ENCODE peak calls at places on chromosomes 2 and 18, in four cellular contexts. One of them, this sample, is unnamed.

GRCh38 chr2:111101592-111101991 is 19.1 kb upstream of the BCL2L11 start:
- DNase-seq in esophagus squamous epithelium: no peak
- DNase-seq in sigmoid colon: no peak
- DNase-seq in prostate gland: no peak
- DNase-seq in this sample: no peak

GRCh38 chr18:56276466-56276865 is 361.9 kb downstream of the TXNL1 start:
- DNase-seq in esophagus squamous epithelium: no peak
- DNase-seq in sigmoid colon: no peak
- DNase-seq in prostate gland: no peak
- DNase-seq in this sample: no peak

GRCh38 chr2:220275454-220275853 is 648.0 kb downstream of the SLC4A3 start:
- DNase-seq in esophagus squamous epithelium: no peak
- DNase-seq in sigmoid colon: no peak
- DNase-seq in prostate gland: no peak
- DNase-seq in this sample: peak

GRCh38 chr18:3162181-3162580 is 57.6 kb downstream of the MYOM1 start:
- DNase-seq in esophagus squamous epithelium: no peak
- DNase-seq in sigmoid colon: no peak
- DNase-seq in prostate gland: no peak
- DNase-seq in this sample: no peak

GRCh38 chr2:128797937-128798336 is 479.3 kb upstream of the HS6ST1 start:
- DNase-seq in esophagus squamous epithelium: no peak
- DNase-seq in sigmoid colon: no peak
- DNase-seq in prostate gland: no peak
- DNase-seq in this sample: no peak

GRCh38 chr2:12890481-12890980 is 173.8 kb downstream of the TRIB2 start:
- DNase-seq in esophagus squamous epithelium: no peak
- DNase-seq in sigmoid colon: no peak
- DNase-seq in prostate gland: no peak
- DNase-seq in this sample: no peak

GRCh38 chr2:222907790-222908431 is 47.1 kb downstream of the ACSL3 start:
- DNase-seq in esophagus squamous epithelium: no peak
- DNase-seq in sigmoid colon: no peak
- DNase-seq in prostate gland: no peak
- DNase-seq in this sample: no peak

GRCh38 chr2:47073217-47073616 is 81.9 kb downstream of the STPG4 start:
- DNase-seq in esophagus squamous epithelium: no peak
- DNase-seq in sigmoid colon: no peak
- DNase-seq in prostate gland: no peak
- DNase-seq in this sample: no peak

DNA sequence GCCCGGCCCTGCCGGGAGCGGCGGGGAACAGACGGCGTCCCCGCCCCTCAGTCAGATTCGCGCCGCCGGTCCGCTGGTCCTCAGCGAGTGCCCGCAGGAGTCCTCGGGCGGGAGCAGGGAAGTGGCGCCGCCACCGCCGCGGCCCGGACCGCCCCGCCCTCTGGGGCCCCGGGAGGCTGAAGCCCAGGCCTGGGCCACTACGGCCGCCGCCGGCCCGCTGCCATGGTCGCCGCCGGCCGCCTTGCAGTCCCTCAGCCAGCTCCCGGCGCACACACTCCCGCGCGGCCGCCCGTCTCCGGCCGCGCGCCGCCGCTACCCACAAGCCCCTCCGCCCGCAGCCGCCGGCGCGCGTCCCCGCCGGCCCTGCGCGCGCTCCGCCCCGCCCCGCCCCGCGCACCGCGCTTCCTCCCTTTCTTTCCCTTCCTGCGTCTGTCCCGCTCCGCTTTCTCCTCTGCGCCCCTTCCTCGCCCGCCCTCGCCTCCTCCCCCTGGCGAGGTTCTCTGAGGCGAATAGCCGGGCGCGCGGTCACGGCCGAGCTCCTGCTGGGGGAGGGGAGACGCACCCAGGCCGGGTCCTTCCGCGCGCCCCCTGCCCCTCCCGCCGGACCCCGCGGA is at the start of gene ROCK2:
- DNase-seq in esophagus squamous epithelium: peak
- DNase-seq in sigmoid colon: peak
- DNase-seq in prostate gland: peak
- DNase-seq in this sample: peak
- TF ChIP-seq POLR2A in esophagus squamous epithelium: no peak
- TF ChIP-seq POLR2A in sigmoid colon: no peak
- TF ChIP-seq POLR2A in prostate gland: peak
- TF ChIP-seq POLR2A in this sample: peak

GRCh38 chr2:100179806-100180205 is 37.4 kb upstream of the AFF3 start:
- DNase-seq in esophagus squamous epithelium: no peak
- DNase-seq in sigmoid colon: no peak
- DNase-seq in prostate gland: no peak
- DNase-seq in this sample: no peak

GRCh38 chr2:100180503-100180902 is 38.1 kb upstream of the AFF3 start:
- DNase-seq in esophagus squamous epithelium: no peak
- DNase-seq in sigmoid colon: no peak
- DNase-seq in prostate gland: no peak
- DNase-seq in this sample: no peak

GRCh38 chr2:100178864-100179263 is 36.5 kb upstream of the AFF3 start:
- DNase-seq in esophagus squamous epithelium: no peak
- DNase-seq in sigmoid colon: no peak
- DNase-seq in prostate gland: no peak
- DNase-seq in this sample: no peak

GRCh38 chr2:100176925-100177324 is 34.5 kb upstream of the AFF3 start:
- DNase-seq in esophagus squamous epithelium: no peak
- DNase-seq in sigmoid colon: no peak
- DNase-seq in prostate gland: no peak
- DNase-seq in this sample: no peak

GRCh38 chr2:100178085-100178788 is 35.8 kb upstream of the AFF3 start:
- DNase-seq in esophagus squamous epithelium: no peak
- DNase-seq in sigmoid colon: no peak
- DNase-seq in prostate gland: no peak
- DNase-seq in this sample: peak
- TF ChIP-seq POLR2A in esophagus squamous epithelium: no peak
- TF ChIP-seq POLR2A in sigmoid colon: no peak
- TF ChIP-seq POLR2A in prostate gland: no peak
- TF ChIP-seq POLR2A in this sample: no peak

DNA sequence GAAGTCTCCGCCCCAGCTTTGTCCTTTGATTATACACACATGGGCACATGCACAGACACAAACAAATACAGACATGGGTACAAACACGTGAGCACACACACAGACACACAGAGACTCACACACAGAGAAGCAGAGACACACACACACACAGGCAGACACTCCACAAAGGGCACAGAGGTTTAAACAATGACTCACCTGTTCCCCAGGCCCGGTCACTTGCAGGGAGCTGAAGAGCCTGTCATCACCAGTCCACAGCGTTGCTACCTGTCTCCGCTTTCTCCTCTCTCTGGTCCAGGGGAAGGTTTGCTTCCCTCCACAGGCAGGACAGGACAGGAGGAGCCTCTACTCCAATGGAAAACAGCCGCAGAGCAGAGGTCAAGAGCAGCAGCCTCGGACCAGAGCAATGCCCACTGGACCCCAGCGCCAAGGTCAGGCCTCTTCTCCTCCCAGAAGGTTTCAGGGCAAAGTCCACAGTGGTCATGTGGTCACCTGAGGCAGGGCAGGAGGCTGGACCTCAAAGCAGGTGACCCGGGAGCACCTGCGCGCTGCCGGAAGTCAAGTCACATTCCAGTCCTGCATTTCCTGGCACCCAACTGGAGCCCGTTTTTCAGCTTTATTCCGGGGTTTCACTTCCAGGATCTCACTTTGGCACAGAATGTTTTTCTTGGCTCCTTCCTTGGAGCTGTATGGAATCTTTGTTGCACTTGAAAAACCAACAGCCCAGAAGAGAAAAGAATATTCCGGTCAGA is at the start of gene RAB17:
- DNase-seq in esophagus squamous epithelium: no peak
- DNase-seq in sigmoid colon: no peak
- DNase-seq in prostate gland: peak
- DNase-seq in this sample: peak
- TF ChIP-seq POLR2A in esophagus squamous epithelium: no peak
- TF ChIP-seq POLR2A in sigmoid colon: no peak
- TF ChIP-seq POLR2A in prostate gland: no peak
- TF ChIP-seq POLR2A in this sample: no peak

DNA sequence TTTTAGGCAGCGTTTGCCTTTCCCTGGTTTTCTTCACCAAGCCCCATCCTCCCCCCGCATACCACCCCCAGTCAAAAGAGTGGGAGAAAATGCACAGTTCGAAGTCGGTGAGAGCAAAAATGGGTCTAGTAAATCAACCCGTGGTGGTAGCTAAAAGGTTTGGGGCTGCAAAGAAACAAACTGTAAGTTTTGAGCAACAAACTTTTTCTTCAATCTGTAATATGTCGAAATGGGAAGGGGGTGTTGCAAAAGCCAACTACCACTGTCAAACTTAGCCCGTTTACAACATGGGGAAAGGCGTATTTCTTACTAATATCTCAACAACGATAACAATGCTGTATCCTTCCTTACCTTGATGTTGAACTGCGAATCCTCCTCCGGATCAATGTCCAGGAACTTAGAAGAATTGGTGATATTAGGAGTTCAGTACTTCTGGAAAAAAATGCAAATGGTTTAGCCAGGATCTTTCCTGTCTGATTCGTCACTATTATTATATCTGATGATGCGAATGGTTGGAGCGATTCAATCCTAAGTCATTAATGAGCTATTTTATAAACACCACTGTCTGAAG is 2.4 kb upstream of the SATB2 start:
- DNase-seq in esophagus squamous epithelium: no peak
- DNase-seq in sigmoid colon: no peak
- DNase-seq in prostate gland: no peak
- DNase-seq in this sample: no peak
- TF ChIP-seq POLR2A in esophagus squamous epithelium: no peak
- TF ChIP-seq POLR2A in sigmoid colon: no peak
- TF ChIP-seq POLR2A in prostate gland: no peak
- TF ChIP-seq POLR2A in this sample: no peak

DNA sequence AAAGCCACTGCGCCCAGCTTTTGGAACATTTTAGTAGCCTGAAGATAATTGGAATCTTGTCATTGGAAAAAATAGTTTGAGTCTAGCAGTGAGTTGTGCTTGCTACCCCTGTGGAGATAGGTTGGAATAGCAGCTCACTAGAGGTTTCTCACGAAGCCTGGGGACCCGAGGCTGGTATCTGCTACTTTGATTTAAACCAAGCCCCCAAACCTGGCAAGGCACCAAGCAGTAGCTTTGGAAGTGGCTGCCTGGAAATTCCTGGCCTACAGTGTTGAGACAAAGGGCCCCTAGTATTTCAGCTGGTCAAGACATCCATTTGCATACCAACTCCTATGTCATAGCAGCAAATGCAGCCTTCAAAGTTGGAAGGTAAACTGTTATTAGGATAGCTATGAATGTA is 42.1 kb downstream of the NOP58 start:
- DNase-seq in esophagus squamous epithelium: no peak
- DNase-seq in sigmoid colon: no peak
- DNase-seq in prostate gland: no peak
- DNase-seq in this sample: no peak
- TF ChIP-seq POLR2A in esophagus squamous epithelium: no peak
- TF ChIP-seq POLR2A in sigmoid colon: no peak
- TF ChIP-seq POLR2A in prostate gland: no peak
- TF ChIP-seq POLR2A in this sample: no peak

DNA sequence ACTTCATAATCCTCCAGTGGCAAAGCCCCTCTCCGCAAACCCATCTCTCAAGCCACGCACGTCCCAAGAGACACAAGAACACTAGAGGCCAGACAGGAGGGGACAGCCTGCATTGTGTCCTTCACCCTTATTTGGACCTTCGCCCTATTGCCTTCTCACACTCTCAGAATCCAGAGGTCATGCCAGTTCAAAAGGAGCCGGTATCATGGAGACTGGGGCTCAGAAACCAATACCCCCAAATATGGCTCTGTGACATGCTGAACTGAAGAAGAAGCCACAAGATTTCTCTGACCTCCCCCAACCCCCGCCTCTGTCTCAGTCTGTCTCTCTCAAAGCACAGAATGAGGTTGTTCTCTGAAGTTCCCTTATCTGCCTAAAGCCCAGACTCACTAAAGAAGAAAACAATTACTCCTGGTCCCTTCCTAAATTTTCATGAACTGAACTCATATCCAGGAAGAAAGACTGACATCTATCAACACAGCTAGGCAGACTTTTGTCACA is 19.2 kb upstream of the SPATA3 start:
- DNase-seq in esophagus squamous epithelium: no peak
- DNase-seq in sigmoid colon: peak
- DNase-seq in prostate gland: no peak
- DNase-seq in this sample: no peak
- TF ChIP-seq POLR2A in esophagus squamous epithelium: no peak
- TF ChIP-seq POLR2A in sigmoid colon: no peak
- TF ChIP-seq POLR2A in prostate gland: no peak
- TF ChIP-seq POLR2A in this sample: no peak

GRCh38 chr2:68438455-68439303 is 28.4 kb downstream of the FBXO48 start:
- DNase-seq in esophagus squamous epithelium: no peak
- DNase-seq in sigmoid colon: no peak
- DNase-seq in prostate gland: no peak
- DNase-seq in this sample: no peak
- TF ChIP-seq POLR2A in esophagus squamous epithelium: no peak
- TF ChIP-seq POLR2A in sigmoid colon: no peak
- TF ChIP-seq POLR2A in prostate gland: no peak
- TF ChIP-seq POLR2A in this sample: no peak